ENCODE peak calls at places on chromosome 5, in six cellular contexts. U is spleen, E is mucosa of descending colon, Z is sigmoid colon, R is ovary, P is gastrocnemius medialis. D is an unnamed sample.

GRCh38 chr5:150302301-150303069 is at the start of gene ARSI:
- DNase-seq in Z (peak; percentile 83), U (peak; percentile 74), P (no peak), E (no peak), R (peak; percentile 62), D (peak; percentile 54)

GRCh38 chr5:131109540-131110255 is 55.4 kb downstream of the HINT1 start:
- DNase-seq in Z (no peak), E (no peak), P (no peak), U (no peak), R (no peak), D (no peak)

GRCh38 chr5:670396-671270 is 22.5 kb downstream of the TPPP start:
- DNase-seq in Z (no peak), P (no peak), U (peak; percentile 74), E (no peak), R (no peak), D (no peak)

GRCh38 chr5:105956456-105957177 is 1714.1 kb downstream of the EFNA5 start:
- DNase-seq in Z (no peak), P (no peak), U (no peak), R (no peak), E (no peak), D (no peak)

GRCh38 chr5:100131161-100131560 is 404.0 kb upstream of the FAM174A start:
- DNase-seq in Z (no peak), P (no peak), E (no peak), U (no peak), R (no peak), D (no peak)

GRCh38 chr5:116765441-116765840 is 190.8 kb upstream of the SEMA6A start:
- DNase-seq in U (no peak), P (no peak), Z (no peak), E (no peak), R (no peak), D (no peak)

GRCh38 chr5:142674438-142675210 is 11.3 kb downstream of the FGF1 start:
- DNase-seq in U (no peak), E (no peak), R (no peak), P (no peak), Z (no peak), D (no peak)

GRCh38 chr5:95858023-95858461 is 35.5 kb upstream of the GLRX start:
- DNase-seq in U (no peak), Z (peak; percentile 88), R (no peak), E (peak; percentile 58), P (no peak), D (no peak)

GRCh38 chr5:42570946-42571625 is 147.8 kb downstream of the GHR start:
- DNase-seq in R (no peak), Z (no peak), U (no peak), P (no peak), E (no peak), D (no peak)

GRCh38 chr5:177553671-177554429 is 513 bp downstream of the FAM193B start:
- DNase-seq in Z (peak; percentile 75), E (peak; percentile 76), P (no peak), U (peak; percentile 92), R (peak; percentile 60), D (peak; percentile 41)

GRCh38 chr5:154449786-154450185 is 4.0 kb downstream of the SAP30L start:
- DNase-seq in E (no peak), Z (no peak), U (no peak), R (no peak), P (no peak), D (no peak)

GRCh38 chr5:132006331-132007120 is 4.9 kb downstream of the ACSL6 start:
- DNase-seq in R (no peak), U (peak; percentile 54), Z (no peak), P (no peak), E (peak; percentile 4), D (no peak)

GRCh38 chr5:56543431-56544385 is 271.6 kb upstream of the MAP3K1 start:
- DNase-seq in Z (no peak), P (no peak), R (no peak), E (no peak), U (no peak), D (peak; percentile 45)

GRCh38 chr5:173310861-173311515 is 17.2 kb downstream of the STC2 start:
- DNase-seq in P (no peak), E (no peak), R (peak; percentile 83), Z (peak; percentile 87), U (peak; percentile 34), D (peak; percentile 16)

GRCh38 chr5:97224112-97224750 is 41.2 kb upstream of the RIOK2 start:
- DNase-seq in Z (no peak), R (no peak), E (no peak), P (no peak), U (no peak), D (no peak)

GRCh38 chr5:142740474-142740873 is 29.7 kb upstream of the ARHGAP26 start:
- DNase-seq in R (no peak), U (no peak), Z (no peak), P (no peak), E (no peak), D (peak; percentile 18)

GRCh38 chr5:149766460-149767277 is 36.6 kb downstream of the PPARGC1B start:
- DNase-seq in Z (no peak), E (no peak), U (peak; percentile 18), R (no peak), P (no peak), D (no peak)

GRCh38 chr5:142221091-142221860 is 103.5 kb downstream of the SPRY4 start:
- DNase-seq in Z (no peak), R (no peak), U (no peak), P (no peak), E (no peak), D (no peak)

GRCh38 chr5:39423331-39423751 is 1.4 kb downstream of the DAB2 start:
- DNase-seq in Z (no peak), E (no peak), R (no peak), U (no peak), P (no peak), D (peak; percentile 85)

GRCh38 chr5:17412760-17413671 is 85.0 kb upstream of the TAF11L2 start:
- DNase-seq in E (no peak), R (no peak), Z (no peak), P (no peak), U (peak; percentile 81), D (no peak)

GRCh38 chr5:83151821-83152220 is 74.5 kb downstream of the XRCC4 start:
- DNase-seq in P (no peak), R (no peak), E (no peak), U (no peak), Z (no peak), D (no peak)

GRCh38 chr5:178213003-178213449 is 8.7 kb downstream of the HNRNPAB start:
- DNase-seq in R (no peak), Z (no peak), P (no peak), E (no peak), U (peak; percentile 58), D (no peak)

GRCh38 chr5:162503796-162504195 is 436.2 kb downstream of the GABRG2 start:
- DNase-seq in Z (no peak), R (no peak), E (no peak), U (no peak), P (no peak), D (no peak)

GRCh38 chr5:97192580-97193421 is 9.8 kb upstream of the RIOK2 start:
- DNase-seq in P (no peak), Z (no peak), E (no peak), R (no peak), U (no peak), D (no peak)

GRCh38 chr5:92565673-92566072 is 1015.3 kb downstream of the NR2F1-AS1 start:
- DNase-seq in P (no peak), U (no peak), Z (no peak), R (no peak), E (no peak), D (no peak)

GRCh38 chr5:141514330-141515111 is 25.6 kb downstream of the PCDHGC5 start:
- DNase-seq in R (no peak), P (peak; percentile 35), Z (no peak), U (no peak), E (no peak), D (peak; percentile 75)

GRCh38 chr5:5532306-5533076 is 110.0 kb downstream of the ICE1 start:
- DNase-seq in Z (no peak), P (no peak), R (no peak), U (no peak), E (no peak), D (no peak)

GRCh38 chr5:54197018-54197417 is 113.4 kb downstream of the ARL15 start:
- DNase-seq in U (no peak), E (no peak), Z (no peak), R (no peak), P (no peak), D (no peak)

GRCh38 chr5:140349244-140349643 is 2.8 kb upstream of the HBEGF start:
- DNase-seq in P (no peak), E (peak; percentile 69), R (no peak), U (no peak), Z (no peak), D (no peak)
- H3K4me1 ChIP-seq in P (peaks cover 35% of the 10 kb centered on the region), E (peaks cover 32% of the 10 kb centered on the region), R (no peaks in the 10 kb centered on the region), U (peaks cover 15% of the 10 kb centered on the region), Z (peaks cover 23% of the 10 kb centered on the region), D (peaks cover 45% of the 10 kb centered on the region)

GRCh38 chr5:114447084-114447773 is 85.4 kb downstream of the KCNN2 start:
- DNase-seq in P (no peak), E (no peak), R (no peak), U (no peak), Z (no peak), D (no peak)
- TF ChIP-seq CTCF in P (no peak), E (no peak), R (no peak), U (no peak), Z (no peak), D (peak; percentile 8)

DNA sequence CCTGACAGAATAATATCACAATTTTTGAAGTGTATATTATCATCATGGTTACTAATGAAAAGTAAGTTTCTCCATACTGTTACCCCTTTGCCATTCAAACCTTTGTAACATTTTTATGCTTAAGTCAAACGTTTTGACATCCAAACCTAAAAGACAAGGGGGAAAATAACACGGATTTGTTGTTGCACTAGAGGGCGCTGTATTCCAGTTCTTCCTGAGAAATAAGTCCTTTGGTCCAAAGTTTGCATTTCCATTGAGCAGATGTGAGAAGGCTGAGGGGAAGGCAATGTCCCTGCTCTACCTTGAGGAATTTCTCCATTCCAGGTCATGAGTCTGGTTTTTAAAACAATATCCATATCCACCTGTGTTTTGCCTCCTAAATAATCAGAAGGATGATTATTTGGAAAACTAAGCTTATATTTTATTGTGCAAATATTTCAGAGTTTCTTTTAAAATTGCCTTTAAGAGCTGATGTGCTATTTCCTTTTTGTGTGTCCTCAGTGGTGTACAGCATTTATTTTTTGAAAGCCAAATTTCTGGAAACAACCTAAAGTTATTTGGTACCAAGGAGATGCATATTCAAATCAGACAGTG is 9.7 kb downstream of the LECT2 start:
- DNase-seq in P (peak; percentile 26), U (no peak), Z (peak; percentile 76), R (peak; percentile 31), E (no peak), D (peak; percentile 76)
- H3K4me3 ChIP-seq in P (no peak overlapping the region), U (no peak overlapping the region), Z (no peak overlapping the region), R (no peak overlapping the region), E (no peak overlapping the region), D (no peak overlapping the region)

DNA sequence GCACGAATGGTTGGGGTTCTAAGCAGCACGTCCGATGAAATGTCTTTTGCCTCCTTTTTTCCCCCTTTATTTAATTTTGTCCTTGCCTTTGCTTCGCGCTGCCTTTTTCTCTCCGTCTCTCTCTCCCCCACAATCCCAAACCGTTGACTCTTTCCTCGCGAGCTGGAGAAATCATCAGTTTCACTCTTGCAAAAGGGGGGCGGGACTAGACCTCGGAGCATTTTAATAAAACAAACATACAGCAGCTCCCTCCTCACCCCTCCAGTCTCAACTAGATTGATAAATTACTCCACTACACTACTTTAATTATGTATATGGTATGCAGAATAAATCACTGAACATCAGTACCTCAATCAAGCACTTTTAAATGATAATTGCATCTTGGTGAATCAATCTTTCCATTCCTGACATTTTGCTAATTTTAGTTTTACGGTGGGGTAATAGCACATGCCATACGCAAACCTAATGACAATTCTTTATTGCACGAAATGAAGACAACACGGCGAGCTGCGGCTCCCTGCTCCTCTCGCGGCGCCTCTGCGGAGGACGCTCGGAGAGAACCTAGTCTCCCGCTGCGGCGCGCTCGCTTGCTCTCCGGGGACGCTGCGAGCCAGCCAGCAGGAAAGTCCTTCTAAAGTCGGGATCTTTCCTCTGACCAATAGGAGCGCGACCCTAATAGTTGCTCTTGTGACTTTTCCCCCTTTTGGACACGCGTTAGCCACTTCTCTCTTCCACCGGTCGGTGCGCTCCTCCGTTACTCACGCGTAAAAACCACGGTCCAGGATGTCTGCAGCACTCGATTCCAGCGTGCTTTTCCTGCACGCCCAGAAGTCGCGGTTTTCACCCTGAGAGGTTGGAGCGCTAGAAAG is 816 bp upstream of the MEF2C start:
- DNase-seq in R (peak; percentile 73), P (peak; percentile 52), E (peak; percentile 67), Z (peak; percentile 93), U (peak; percentile 91), D (peak; percentile 38)
- H3K4me1 ChIP-seq in R (peaks cover 3% of the 10 kb centered on the region), P (peaks cover 50% of the 10 kb centered on the region), E (peaks cover 17% of the 10 kb centered on the region), Z (peaks cover 29% of the 10 kb centered on the region), U (peaks cover 36% of the 10 kb centered on the region), D (peaks cover 11% of the 10 kb centered on the region)

D was measured in Caco-2.